ENCODE peak calls at places on chromosomes 11 and 22, in five cellular contexts. P, N, B, X and H are unnamed samples.

GRCh38 chr22:37926358-37926757 is 20.3 kb downstream of the MICALL1 start:
- DNase-seq in P (no peak), N (no peak), B (no peak), X (no peak), H (no peak)

GRCh38 chr11:56659755-56660154 is 3.7 kb upstream of the OR5AR1 start:
- DNase-seq in P (no peak), N (no peak), B (no peak), X (no peak), H (no peak)

GRCh38 chr11:87306260-87306861 is 268.6 kb downstream of the TMEM135 start:
- DNase-seq in P (no peak), N (no peak), B (no peak), X (no peak), H (no peak)

GRCh38 chr11:46121328-46121723 is at the start of gene PHF21A:
- DNase-seq in P (peak; percentile 83), N (peak; percentile 90), B (peak; percentile 96), X (peak; percentile 96), H (no peak)

GRCh38 chr22:49946612-49947295 is 13.8 kb upstream of the PIM3 start:
- DNase-seq in P (no peak), N (no peak), B (no peak), X (no peak), H (no peak)

GRCh38 chr11:10735532-10736465 is 15.2 kb upstream of the CTR9 start:
- DNase-seq in P (peak; percentile 96), N (peak; percentile 98), B (peak; percentile 97), X (peak; percentile 98), H (peak; percentile 62)

GRCh38 chr22:50310209-50310722 is 2.8 kb upstream of the PLXNB2 start:
- DNase-seq in P (no peak), N (no peak), B (no peak), X (no peak), H (no peak)

GRCh38 chr11:73323464-73323863 is 15.4 kb downstream of the ARHGEF17 start:
- DNase-seq in P (peak; percentile 78), N (peak; percentile 48), B (peak; percentile 79), X (peak; percentile 83), H (no peak)

GRCh38 chr22:40332319-40332781 is 13.9 kb upstream of the ADSL start:
- DNase-seq in P (no peak), N (no peak), B (peak; percentile 76), X (no peak), H (no peak)

GRCh38 chr22:45496451-45496941 is 6.2 kb upstream of the FBLN1 start:
- DNase-seq in P (no peak), N (no peak), B (peak; percentile 59), X (no peak), H (no peak)

GRCh38 chr11:118000850-118001228 is 14.6 kb downstream of the IL10RA start:
- DNase-seq in P (peak; percentile 42), N (no peak), B (no peak), X (no peak), H (no peak)

GRCh38 chr22:42172385-42173172 is 42.0 kb upstream of the CYP2D6 start:
- DNase-seq in P (no peak), N (no peak), B (no peak), X (no peak), H (no peak)

GRCh38 chr11:65593518-65594414 is 1.8 kb downstream of the KCNK7 start:
- DNase-seq in P (no peak), N (no peak), B (no peak), X (peak; percentile 87), H (peak; percentile 64)

GRCh38 chr11:27914080-27914479 is 193.9 kb downstream of the KIF18A start:
- DNase-seq in P (no peak), N (no peak), B (no peak), X (no peak), H (no peak)

GRCh38 chr22:42314709-42315391 is 44.4 kb upstream of the TCF20 start:
- DNase-seq in P (no peak), N (no peak), B (no peak), X (no peak), H (no peak)

GRCh38 chr11:36398261-36398953 is 102.3 kb downstream of the PRR5L start:
- DNase-seq in P (no peak), N (no peak), B (no peak), X (no peak), H (no peak)

GRCh38 chr11:121687961-121688566 is 235.3 kb upstream of the SORL1-AS1 start:
- DNase-seq in P (no peak), N (no peak), B (peak; percentile 62), X (no peak), H (no peak)

GRCh38 chr11:116086426-116086825 is 582.2 kb upstream of the CADM1 start:
- DNase-seq in P (no peak), N (no peak), B (no peak), X (no peak), H (no peak)

GRCh38 chr11:3015796-3016195 is 23.7 kb upstream of the NAP1L4 start:
- DNase-seq in P (no peak), N (no peak), B (no peak), X (no peak), H (no peak)

GRCh38 chr11:69662806-69663205 is 12.3 kb downstream of the LTO1 start:
- DNase-seq in P (no peak), N (no peak), B (no peak), X (peak; percentile 14), H (no peak)

GRCh38 chr11:14202263-14203173 is 156.5 kb downstream of the RRAS2 start:
- DNase-seq in P (no peak), N (no peak), B (no peak), X (no peak), H (no peak)

GRCh38 chr11:96260067-96260511 is 82.9 kb downstream of the MAML2 start:
- DNase-seq in P (no peak), N (no peak), B (no peak), X (no peak), H (no peak)

GRCh38 chr22:49587987-49588386 is 239.7 kb downstream of the BRD1 start:
- DNase-seq in P (no peak), N (no peak), B (no peak), X (no peak), H (no peak)

GRCh38 chr22:49052023-49052538 is 775.6 kb downstream of the BRD1 start:
- DNase-seq in P (no peak), N (no peak), B (no peak), X (no peak), H (no peak)

GRCh38 chr11:62544521-62545436 is 1.8 kb downstream of the AHNAK start:
- DNase-seq in P (no peak), N (no peak), B (no peak), X (no peak), H (no peak)

GRCh38 chr11:62546937-62547625 is 475 bp upstream of the AHNAK start:
- DNase-seq in P (no peak), N (no peak), B (peak; percentile 61), X (no peak), H (no peak)

GRCh38 chr11:62546244-62546936 is at the start of gene AHNAK:
- DNase-seq in P (peak; percentile 87), N (peak; percentile 43), B (peak; percentile 68), X (peak; percentile 93), H (no peak)

GRCh38 chr11:62543680-62544444 is 2.7 kb downstream of the AHNAK start:
- DNase-seq in P (no peak), N (no peak), B (no peak), X (no peak), H (no peak)

GRCh38 chr11:62545437-62546243 is 966 bp downstream of the AHNAK start:
- DNase-seq in P (peak; percentile 95), N (no peak), B (peak; percentile 95), X (peak; percentile 97), H (no peak)
- TF ChIP-seq CTCF in P (no peak), N (no peak), B (peak; percentile 4), X (peak; percentile 6), H (peak; percentile 5)

GRCh38 chr11:9384535-9385287 is at the start of gene IPO7:
- DNase-seq in P (peak; percentile 93), N (peak; percentile 84), B (peak; percentile 93), X (peak; percentile 95), H (peak; percentile 77)
- TF ChIP-seq CTCF in P (peak; percentile 20), N (peak; percentile 42), B (peak; percentile 46), X (peak; percentile 33), H (peak; percentile 11)

GRCh38 chr11:30855383-30856006 is 269.3 kb upstream of the MPPED2 start:
- DNase-seq in P (no peak), N (no peak), B (peak; percentile 20), X (no peak), H (no peak)
- TF ChIP-seq CTCF in P (peak; percentile 18), N (peak; percentile 71), B (peak; percentile 23), X (peak; percentile 67), H (peak; percentile 52)

DNA sequence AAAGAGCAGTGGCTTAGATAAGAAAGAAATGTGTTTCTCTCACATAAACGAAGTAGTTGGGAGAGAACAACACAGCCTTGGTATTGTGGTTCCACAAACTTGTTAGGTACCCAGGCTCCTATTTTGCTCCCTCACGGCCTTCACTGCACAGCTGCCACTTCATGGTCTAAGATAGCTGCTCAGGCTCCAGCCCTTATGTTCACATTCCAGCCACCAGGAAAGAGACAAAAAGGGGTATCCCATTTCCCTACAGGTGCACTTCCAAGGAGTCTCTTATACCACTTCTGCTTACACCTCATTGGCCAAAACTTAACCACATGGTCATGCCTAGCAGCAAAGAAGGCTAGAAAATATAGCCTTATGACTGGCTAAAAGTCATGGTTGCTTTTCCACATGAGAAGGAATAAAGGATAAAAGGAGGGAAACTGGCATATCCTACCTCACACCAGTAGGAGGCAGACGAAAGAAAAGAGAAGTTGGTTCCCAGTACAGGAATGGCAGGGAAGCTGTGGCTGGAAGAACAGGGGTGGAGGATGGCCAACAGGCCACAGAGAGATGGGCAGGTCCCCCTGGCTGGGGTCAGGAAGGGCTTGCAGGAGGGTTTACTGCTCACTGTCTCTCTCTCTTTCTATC is 5.4 kb upstream of the HDHD5 start:
- DNase-seq in P (no peak), N (no peak), B (no peak), X (no peak), H (no peak)
- TF ChIP-seq CTCF in P (no peak), N (peak; percentile 46), B (peak; percentile 26), X (no peak), H (no peak)

DNA sequence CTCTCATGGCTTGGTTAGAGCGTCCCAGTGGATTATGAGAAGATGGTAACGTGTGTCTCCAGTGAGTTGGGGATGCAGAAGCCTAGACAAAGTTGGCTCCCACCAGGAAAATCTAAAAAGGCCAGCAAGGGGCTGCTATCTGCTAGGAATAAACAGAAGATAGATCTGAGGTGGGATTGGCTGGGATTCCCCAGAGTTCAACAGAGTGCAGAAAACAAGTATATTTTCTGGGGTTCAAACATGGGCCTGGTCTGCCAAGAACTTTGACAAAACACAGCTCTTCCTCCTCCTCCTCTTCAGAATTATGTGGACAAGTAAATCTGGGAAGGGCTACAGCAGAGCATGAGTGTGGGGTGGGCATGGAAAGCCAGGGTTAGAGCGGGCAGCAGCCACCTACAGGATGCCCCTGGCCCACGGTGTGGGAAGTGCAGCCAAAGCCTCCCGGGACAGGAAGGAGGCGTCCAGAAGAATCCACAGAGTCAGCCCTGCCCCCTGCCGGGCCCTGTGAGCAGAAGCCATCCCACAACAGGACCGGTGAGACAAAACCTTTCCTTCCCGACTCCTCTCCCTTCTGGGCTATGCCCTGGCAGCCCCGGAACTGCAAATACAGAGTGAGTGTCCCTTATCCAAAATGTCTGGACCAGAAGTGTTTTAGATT is 67.1 kb downstream of the CD82 start:
- DNase-seq in P (peak; percentile 58), N (peak; percentile 35), B (peak; percentile 29), X (no peak), H (no peak)
- TF ChIP-seq CTCF in P (peak; percentile 13), N (peak; percentile 48), B (peak; percentile 58), X (peak; percentile 34), H (peak; percentile 18)